ENCODE peak calls at places on chromosome 14, in seven cellular contexts. T is NCI-H2029; J is stimulated activated CD4-positive, alpha-beta T cell treated with anti-CD3 and anti-CD28 coated beads, Interleukin-1b, Interleukin-23, amount 100 ng/mL, for 24 hours; A is ureter; X is NCI-H460; W is CD8-positive, alpha-beta memory T cell; K is erythroblast. G is an unnamed sample.

GRCh38 chr14:96156804-96157760 is 47.6 kb upstream of the BDKRB2 start:
- DNase-seq in T (no peak), J (no peak), A (peak), X (no peak), W (no peak), K (no peak), G (no peak)

GRCh38 chr14:101019541-101019940 is 116.0 kb upstream of the RTL1 start:
- DNase-seq in T (no peak), J (no peak), A (peak), X (no peak), W (no peak), K (no peak), G (no peak)

GRCh38 chr14:66403183-66403582 is 83.0 kb upstream of the CCDC196 start:
- DNase-seq in T (no peak), J (no peak), A (no peak), X (peak), W (no peak), K (peak), G (peak)

GRCh38 chr14:61342486-61342885 is 21.1 kb downstream of the PRKCH start:
- DNase-seq in T (no peak), J (peak), A (no peak), X (no peak), W (peak), K (peak), G (peak)

GRCh38 chr14:77219591-77219990 is 38.0 kb downstream of the TMEM63C start:
- DNase-seq in T (peak), J (no peak), A (no peak), X (no peak), W (no peak), K (no peak), G (no peak)

GRCh38 chr14:61556455-61556854 is 138.9 kb upstream of the HIF1A start:
- DNase-seq in T (no peak), J (no peak), A (no peak), X (peak), W (no peak), K (no peak), G (no peak)

GRCh38 chr14:34665785-34666425 is 36.0 kb upstream of the SNX6 start:
- DNase-seq in T (peak), J (no peak), A (peak), X (peak), W (no peak), K (no peak), G (no peak)

GRCh38 chr14:76829650-76830421 is 3.6 kb downstream of the LRRC74A start:
- DNase-seq in T (peak), J (no peak), A (no peak), X (no peak), W (no peak), K (no peak), G (peak)

GRCh38 chr14:61712137-61712536 is 16.8 kb downstream of the HIF1A start:
- DNase-seq in T (no peak), J (no peak), A (no peak), X (no peak), W (no peak), K (no peak), G (no peak)

GRCh38 chr14:64591809-64592208 is 42.0 kb downstream of the PPP1R36 start:
- DNase-seq in T (no peak), J (no peak), A (no peak), X (no peak), W (no peak), K (no peak), G (no peak)

GRCh38 chr14:99579903-99580570 is 24.0 kb downstream of the CCDC85C start:
- DNase-seq in T (no peak), J (no peak), A (peak), X (no peak), W (no peak), K (no peak), G (peak)

GRCh38 chr14:90666571-90666970 is 149.7 kb downstream of the TTC7B start:
- DNase-seq in T (no peak), J (no peak), A (no peak), X (no peak), W (no peak), K (no peak), G (no peak)

GRCh38 chr14:105119410-105120025 is 49.1 kb downstream of the JAG2 start:
- DNase-seq in T (no peak), J (no peak), A (peak), X (no peak), W (no peak), K (no peak), G (no peak)